ENCODE peak calls at places on chromosome 6, in seven cellular contexts. E, X, J, T, F, B and G are unnamed samples.
A peak's percentile ranks its signal among the peaks of the same experiment; 100 is the strongest.

GRCh38 chr6:26017567-26017966 is 55.0 kb downstream of the TRIM38 start:
- DNase-seq in B (peak; percentile 81), X (peak; percentile 92), J (peak; percentile 94), T (no peak), F (no peak), E (peak; percentile 92), G (no peak)

GRCh38 chr6:57324538-57324937 is 7.1 kb downstream of the PRIM2 start:
- DNase-seq in J (peak; percentile 53), E (no peak), F (peak; percentile 28), T (no peak), X (peak; percentile 28), B (no peak), G (no peak)

GRCh38 chr6:116531675-116532570 is 13.6 kb downstream of the TRAPPC3L start:
- DNase-seq in X (peak; percentile 57), B (peak; percentile 32), F (peak; percentile 49), T (peak; percentile 4), E (peak; percentile 28), J (peak; percentile 88), G (peak; percentile 64)

GRCh38 chr6:710601-711571 is 17.9 kb upstream of the EXOC2 start:
- DNase-seq in E (peak; percentile 31), B (peak; percentile 42), T (no peak), J (peak; percentile 70), X (peak; percentile 35), F (peak; percentile 16), G (peak; percentile 33)

GRCh38 chr6:155832596-155832995 is 377.0 kb upstream of the NOX3 start:
- DNase-seq in J (peak; percentile 61), T (no peak), F (no peak), B (no peak), X (peak; percentile 47), E (no peak), G (no peak)

GRCh38 chr6:112691289-112691688 is 344.2 kb downstream of the RFPL4B start:
- DNase-seq in T (no peak), B (no peak), F (peak; percentile 61), E (no peak), J (peak; percentile 83), X (peak; percentile 92), G (no peak)

GRCh38 chr6:69391106-69391505 is 405.7 kb downstream of the LMBRD1 start:
- DNase-seq in E (no peak), T (no peak), J (no peak), B (no peak), F (no peak), X (no peak), G (no peak)

GRCh38 chr6:11427827-11428245 is 109.7 kb upstream of the TMEM170B start:
- DNase-seq in J (no peak), F (peak; percentile 20), B (no peak), E (no peak), X (no peak), T (no peak), G (no peak)

GRCh38 chr6:165774903-165775608 is 112.0 kb upstream of the PDE10A start:
- DNase-seq in F (peak; percentile 49), T (no peak), E (no peak), J (peak; percentile 33), X (peak; percentile 75), B (no peak), G (peak; percentile 28)

GRCh38 chr6:151869787-151870186 is 62.3 kb downstream of the ESR1 start:
- DNase-seq in F (no peak), B (no peak), E (no peak), J (peak; percentile 60), T (no peak), X (no peak), G (no peak)

GRCh38 chr6:139569561-139569960 is 195.1 kb upstream of the CITED2 start:
- DNase-seq in T (no peak), E (no peak), F (peak; percentile 74), X (peak; percentile 92), J (peak; percentile 74), B (no peak), G (no peak)

GRCh38 chr6:170095273-170095976 is 195.5 kb downstream of the DLL1 start:
- DNase-seq in B (no peak), F (no peak), X (no peak), J (no peak), E (no peak), T (no peak), G (no peak)

GRCh38 chr6:134421496-134421895 is 103.6 kb upstream of the SGK1 start:
- DNase-seq in E (no peak), F (no peak), B (no peak), T (no peak), X (peak; percentile 25), J (peak; percentile 85), G (no peak)

GRCh38 chr6:147738089-147738488 is 229.6 kb downstream of the SAMD5 start:
- DNase-seq in T (no peak), F (no peak), E (no peak), B (no peak), J (no peak), X (peak; percentile 20), G (no peak)

GRCh38 chr6:94323853-94324252 is 904.5 kb upstream of the EPHA7 start:
- DNase-seq in F (no peak), X (peak; percentile 4), T (no peak), B (no peak), J (no peak), E (no peak), G (no peak)

GRCh38 chr6:3347237-3347636 is 88.5 kb downstream of the PSMG4 start:
- DNase-seq in T (no peak), J (no peak), B (no peak), E (no peak), X (no peak), F (no peak), G (no peak)

GRCh38 chr6:167115054-167115453 is 7.8 kb upstream of the CCR6 start:
- DNase-seq in T (no peak), F (no peak), B (no peak), J (no peak), X (no peak), E (no peak), G (no peak)

GRCh38 chr6:8170754-8171153 is 68.4 kb upstream of the EEF1E1 start:
- DNase-seq in B (no peak), J (no peak), F (no peak), T (no peak), X (no peak), E (no peak), G (no peak)

GRCh38 chr6:159981171-159981571 is 12.3 kb downstream of the IGF2R start:
- DNase-seq in E (no peak), X (no peak), B (no peak), T (no peak), F (no peak), J (no peak), G (no peak)